ENCODE peak calls at places on chromosomes 13 and 19, in five cellular contexts. K is NCI-H748 treated with DMSO at 0.1 percent for 48 hours; M is HT1080; T is nephron progenitor cell; Y is activated CD8-positive, alpha-beta T cell treated with anti-CD3 and anti-CD28 coated beads for 36 hours. S is an unnamed sample.

GRCh38 chr13:114161644-114162532 is 17.2 kb upstream of the CFAP97D2 start:
- DNase-seq in K (no peak), M (peak), T (no peak), Y (no peak), S (no peak)

GRCh38 chr19:39409207-39409885 is 2.7 kb downstream of the ZFP36 start:
- DNase-seq in K (peak), M (no peak), T (peak), Y (peak), S (peak)

GRCh38 chr19:4390017-4390861 is 10.1 kb downstream of the SH3GL1 start:
- DNase-seq in K (no peak), M (no peak), T (peak), Y (no peak), S (no peak)

GRCh38 chr13:62432906-62433305 is 1017.3 kb upstream of the PCDH20 start:
- DNase-seq in K (no peak), M (no peak), T (no peak), Y (no peak), S (no peak)

GRCh38 chr13:106343831-106344230 is 191.6 kb downstream of the EFNB2 start:
- DNase-seq in K (no peak), M (no peak), T (no peak), Y (no peak), S (no peak)

GRCh38 chr19:15304140-15304705 is 28.1 kb downstream of the BRD4 start:
- DNase-seq in K (no peak), M (no peak), T (no peak), Y (peak), S (no peak)

GRCh38 chr19:18059902-18060301 is 26.8 kb downstream of the IL12RB1 start:
- DNase-seq in K (no peak), M (no peak), T (no peak), Y (no peak), S (no peak)

GRCh38 chr19:56119585-56119978 is 1.5 kb downstream of the ZNF787 start:
- DNase-seq in K (no peak), M (no peak), T (no peak), Y (no peak), S (no peak)

GRCh38 chr19:45469835-45470146 is 2.0 kb downstream of the FOSB start:
- DNase-seq in K (no peak), M (no peak), T (no peak), Y (peak), S (no peak)

GRCh38 chr13:61123533-61124269 is 291.9 kb downstream of the PCDH20 start:
- DNase-seq in K (no peak), M (no peak), T (no peak), Y (no peak), S (no peak)

GRCh38 chr13:62875118-62875640 is 1459.5 kb upstream of the PCDH20 start:
- DNase-seq in K (peak), M (no peak), T (no peak), Y (no peak), S (no peak)

GRCh38 chr19:8080832-8081231 is 28.3 kb downstream of the CCL25 start:
- DNase-seq in K (no peak), M (no peak), T (no peak), Y (no peak), S (no peak)

GRCh38 chr13:74758188-74758587 is 624.0 kb upstream of the KLF12 start:
- DNase-seq in K (no peak), M (no peak), T (no peak), Y (no peak), S (no peak)

GRCh38 chr13:38494445-38494844 is 144.8 kb downstream of the UFM1 start:
- DNase-seq in K (no peak), M (no peak), T (no peak), Y (no peak), S (no peak)